ENCODE peak calls at places on chromosomes 2 and 18, in six cellular contexts. P is stimulated activated CD4-positive, alpha-beta T cell treated with anti-CD3 and anti-CD28 coated beads, Interleukin-1b, Interleukin-23, amount 100 ng/mL, for 24 hours; A is GM12865; D is mucosa of descending colon; Z is AML-193; V is stromal cell of bone marrow. J is an unnamed sample.

GRCh38 chr2:9102861-9103662 is 99.6 kb upstream of the MBOAT2 start:
- DNase-seq in P (no peak), A (no peak), D (peak), Z (no peak), V (no peak), J (no peak)

GRCh38 chr2:27932396-27932795 is 41.9 kb downstream of the BABAM2 start:
- DNase-seq in P (no peak), A (no peak), D (no peak), Z (no peak), V (no peak), J (no peak)

GRCh38 chr2:232568161-232568560 is 17.7 kb downstream of the EIF4E2 start:
- DNase-seq in P (no peak), A (no peak), D (no peak), Z (no peak), V (peak), J (no peak)

GRCh38 chr2:145277922-145278321 is 758.0 kb upstream of the ZEB2 start:
- DNase-seq in P (no peak), A (no peak), D (no peak), Z (no peak), V (no peak), J (no peak)

GRCh38 chr2:105138643-105139042 is 100.8 kb downstream of the MRPS9 start:
- DNase-seq in P (no peak), A (no peak), D (no peak), Z (no peak), V (no peak), J (no peak)

GRCh38 chr2:38508311-38509039 is 94.3 kb downstream of the HNRNPLL start:
- DNase-seq in P (peak), A (peak), D (peak), Z (peak), V (peak), J (peak)

GRCh38 chr2:7363906-7364305 is 446.7 kb downstream of the RNF144A start:
- DNase-seq in P (no peak), A (peak), D (no peak), Z (no peak), V (no peak), J (no peak)

GRCh38 chr18:73897517-73897916 is 250.1 kb downstream of the FBXO15 start:
- DNase-seq in P (no peak), A (no peak), D (no peak), Z (no peak), V (no peak), J (no peak)

GRCh38 chr2:204691911-204692510 is 146.7 kb downstream of the PARD3B start:
- DNase-seq in P (no peak), A (peak), D (no peak), Z (peak), V (peak), J (peak)

GRCh38 chr2:206805922-206806607 is 40.7 kb downstream of the FASTKD2 start:
- DNase-seq in P (no peak), A (no peak), D (no peak), Z (no peak), V (no peak), J (no peak)

GRCh38 chr18:6885992-6886823 is 156.7 kb downstream of the ARHGAP28 start:
- DNase-seq in P (no peak), A (peak), D (no peak), Z (peak), V (no peak), J (peak)

GRCh38 chr2:112154246-112155110 is 16.3 kb downstream of the FBLN7 start:
- DNase-seq in P (no peak), A (peak), D (no peak), Z (no peak), V (no peak), J (no peak)

GRCh38 chr2:28956415-28956826 is 24.7 kb upstream of the TOGARAM2 start:
- DNase-seq in P (no peak), A (peak), D (no peak), Z (no peak), V (no peak), J (no peak)

GRCh38 chr2:69693472-69694450 is 48.2 kb upstream of the ANXA4 start:
- DNase-seq in P (no peak), A (peak), D (peak), Z (no peak), V (no peak), J (peak)

GRCh38 chr2:40243581-40243980 is 208.3 kb downstream of the SLC8A1 start:
- DNase-seq in P (no peak), A (no peak), D (no peak), Z (no peak), V (peak), J (no peak)

GRCh38 chr2:238032755-238033337 is 28.0 kb upstream of the SCLY start:
- DNase-seq in P (no peak), A (peak), D (no peak), Z (no peak), V (no peak), J (no peak)

GRCh38 chr18:9989481-9989880 is 75.7 kb downstream of the VAPA start:
- DNase-seq in P (no peak), A (no peak), D (no peak), Z (peak), V (no peak), J (no peak)

GRCh38 chr2:207289295-207290018 is 123.7 kb upstream of the KLF7 start:
- DNase-seq in P (no peak), A (peak), D (no peak), Z (no peak), V (no peak), J (no peak)

GRCh38 chr2:86706935-86707334 is 13.2 kb upstream of the RMND5A start:
- DNase-seq in P (no peak), A (no peak), D (no peak), Z (no peak), V (no peak), J (no peak)

GRCh38 chr2:24948506-24948905 is 23.2 kb downstream of the DNAJC27 start:
- DNase-seq in P (no peak), A (no peak), D (no peak), Z (no peak), V (no peak), J (no peak)

GRCh38 chr2:69628325-69629038 is 15.1 kb downstream of the AAK1 start:
- DNase-seq in P (no peak), A (no peak), D (no peak), Z (peak), V (no peak), J (no peak)

GRCh38 chr2:34012728-34013302 is 413.7 kb upstream of the FAM98A start:
- DNase-seq in P (no peak), A (peak), D (no peak), Z (peak), V (peak), J (peak)

GRCh38 chr2:146894514-146894913 is 950.3 kb upstream of the ACVR2A start:
- DNase-seq in P (no peak), A (no peak), D (no peak), Z (no peak), V (no peak), J (no peak)

GRCh38 chr2:205860847-205861246 is 178.5 kb downstream of the NRP2 start:
- DNase-seq in P (no peak), A (no peak), D (no peak), Z (no peak), V (no peak), J (no peak)

GRCh38 chr2:124824441-124824840 is 799.4 kb downstream of the CNTNAP5 start:
- DNase-seq in P (no peak), A (no peak), D (no peak), Z (no peak), V (no peak), J (no peak)

GRCh38 chr2:11932053-11932512 is 185.7 kb downstream of the LPIN1 start:
- DNase-seq in P (no peak), A (no peak), D (no peak), Z (no peak), V (no peak), J (no peak)

J was measured in transverse colon.